ENCODE peak calls at places on chromosomes 5 and 9, in seven cellular contexts. H is mesendoderm; Q is stimulated activated CD4-positive, alpha-beta T cell treated with anti-CD3 and anti-CD28 coated beads, TNF-alpha, amount 100 ng/mL, for 24 hours; W is activated naive CD4-positive, alpha-beta T cell; K is HFF-Myc; S is activated CD8-positive, alpha-beta T cell treated with anti-CD3 and anti-CD28 coated beads for 36 hours; J is activated CD8-positive, alpha-beta memory T cell treated with anti-CD3 and anti-CD28 coated beads, Interleukin-2, amount 50 U/mL, for 48 hours. C is an unnamed sample.

GRCh38 chr5:35198096-35198495 is 32.2 kb downstream of the PRLR start:
- DNase-seq in H (peak), Q (no peak), W (no peak), K (peak), S (no peak), J (no peak), C (no peak)

GRCh38 chr5:79133657-79134451 is 22.2 kb downstream of the BHMT start:
- DNase-seq in H (peak), Q (peak), W (peak), K (peak), S (peak), J (peak), C (peak)

GRCh38 chr5:28926422-28926821 is 1888.0 kb upstream of the CDH9 start:
- DNase-seq in H (no peak), Q (no peak), W (no peak), K (no peak), S (no peak), J (no peak), C (no peak)

GRCh38 chr9:27157736-27158135 is 48.7 kb downstream of the TEK start:
- DNase-seq in H (no peak), Q (no peak), W (no peak), K (no peak), S (no peak), J (no peak), C (no peak)

GRCh38 chr9:4066120-4066519 is 233.7 kb downstream of the GLIS3 start:
- DNase-seq in H (peak), Q (no peak), W (no peak), K (no peak), S (no peak), J (no peak), C (no peak)

GRCh38 chr9:129866373-129867137 is 31.3 kb downstream of the USP20 start:
- DNase-seq in H (no peak), Q (no peak), W (no peak), K (no peak), S (peak), J (no peak), C (no peak)

GRCh38 chr9:108040783-108041182 is 551.2 kb upstream of the KLF4 start:
- DNase-seq in H (no peak), Q (no peak), W (no peak), K (no peak), S (no peak), J (no peak), C (no peak)

GRCh38 chr5:150209020-150209635 is 19.3 kb downstream of the SLC6A7 start:
- DNase-seq in H (peak), Q (no peak), W (no peak), K (no peak), S (peak), J (peak), C (no peak)

GRCh38 chr5:90590-91547 is 1.1 kb upstream of the PLEKHG4B start:
- DNase-seq in H (peak), Q (no peak), W (no peak), K (no peak), S (no peak), J (no peak), C (no peak)

GRCh38 chr9:81116340-81117207 is 572.8 kb downstream of the TLE1 start:
- DNase-seq in H (no peak), Q (no peak), W (no peak), K (peak), S (no peak), J (no peak), C (no peak)

GRCh38 chr5:31680528-31680927 is 41.6 kb downstream of the PDZD2 start:
- DNase-seq in H (no peak), Q (no peak), W (no peak), K (no peak), S (no peak), J (no peak), C (no peak)

GRCh38 chr9:8895498-8896224 is 1096.1 kb upstream of the DMAC1 start:
- DNase-seq in H (peak), Q (no peak), W (no peak), K (no peak), S (peak), J (no peak), C (no peak)